ENCODE peak calls at places on chromosomes 2 and 18, in nine cellular contexts. L is iris pigment epithelial cell, R is NCI-H345, T is chondrocyte, H is NCI-H460, J is heart left ventricle, F is Ammon's horn, A is heart right ventricle, Y is NCI-H446 treated with DMSO at 0.1 percent for 48 hours. D is an unnamed sample.

GRCh38 chr2:43948370-43948769 is 47.4 kb downstream of the LRPPRC start:
- DNase-seq in L (peak), J (no peak), R (no peak), H (no peak), F (no peak), T (no peak), Y (no peak), A (no peak), D (no peak)

GRCh38 chr2:84417453-84417852 is 41.6 kb downstream of the SUCLG1 start:
- DNase-seq in F (no peak), T (no peak), R (no peak), J (no peak), Y (no peak), A (no peak), L (peak), H (no peak), D (no peak)

GRCh38 chr2:72144746-72145657 is 2.7 kb downstream of the CYP26B1 start:
- DNase-seq in L (peak), Y (peak), F (peak), J (peak), T (no peak), A (peak), H (peak), R (no peak), D (peak)

GRCh38 chr2:45782436-45782835 is 131.0 kb downstream of the PRKCE start:
- DNase-seq in J (no peak), T (no peak), R (no peak), Y (no peak), F (no peak), H (no peak), A (no peak), L (no peak), D (no peak)

GRCh38 chr2:23589220-23589647 is 204.3 kb downstream of the KLHL29 start:
- DNase-seq in T (peak), L (no peak), Y (no peak), H (no peak), A (no peak), R (no peak), F (no peak), J (no peak), D (no peak)

GRCh38 chr2:13035866-13036265 is 319.1 kb downstream of the TRIB2 start:
- DNase-seq in J (no peak), F (no peak), L (no peak), R (no peak), A (no peak), T (no peak), Y (no peak), H (no peak), D (no peak)

GRCh38 chr18:57444301-57444759 is 9.2 kb downstream of the ONECUT2 start:
- DNase-seq in L (no peak), H (no peak), Y (no peak), R (no peak), A (no peak), J (no peak), T (no peak), F (no peak), D (no peak)

GRCh38 chr2:188956290-188956689 is 17.9 kb upstream of the COL3A1 start:
- DNase-seq in F (no peak), H (no peak), L (no peak), R (no peak), T (no peak), Y (no peak), A (no peak), J (no peak), D (no peak)

GRCh38 chr2:174914894-174915760 is 90.1 kb downstream of the CHN1 start:
- DNase-seq in Y (peak), R (peak), L (no peak), H (no peak), T (no peak), J (peak), A (peak), F (peak), D (peak)

GRCh38 chr18:44546954-44547353 is 133.7 kb upstream of the SETBP1 start:
- DNase-seq in H (no peak), L (no peak), J (no peak), F (no peak), A (no peak), R (no peak), T (no peak), Y (no peak), D (no peak)

GRCh38 chr18:24600076-24600654 is 139.7 kb downstream of the HRH4 start:
- DNase-seq in Y (peak), F (peak), H (peak), L (peak), J (no peak), T (no peak), R (peak), A (no peak), D (peak)

GRCh38 chr2:62038980-62039771 is 133.7 kb downstream of the COMMD1 start:
- DNase-seq in F (peak), H (no peak), R (no peak), L (peak), Y (no peak), T (no peak), A (no peak), J (no peak), D (no peak)

GRCh38 chr2:15745907-15746306 is 154.2 kb downstream of the DDX1 start:
- DNase-seq in F (no peak), Y (no peak), L (no peak), H (no peak), R (no peak), A (no peak), J (peak), T (no peak), D (no peak)

GRCh38 chr2:231052494-231053451 is 3.9 kb upstream of the PSMD1 start:
- DNase-seq in F (peak), J (peak), A (peak), Y (peak), H (peak), R (peak), L (peak), T (no peak), D (peak)

GRCh38 chr2:56123538-56123937 is 60.3 kb upstream of the CCDC85A start:
- DNase-seq in J (no peak), R (no peak), F (no peak), L (no peak), A (no peak), Y (no peak), H (no peak), T (no peak), D (no peak)

GRCh38 chr2:153098073-153098472 is 379.7 kb downstream of the ARL6IP6 start:
- DNase-seq in J (no peak), R (no peak), A (no peak), T (no peak), F (no peak), H (no peak), L (no peak), Y (no peak), D (no peak)

GRCh38 chr2:71064754-71065621 is 3.5 kb upstream of the NAGK start:
- DNase-seq in T (no peak), A (no peak), H (no peak), Y (no peak), R (no peak), F (peak), L (peak), J (no peak), D (no peak)

GRCh38 chr2:27221166-27221565 is 4.0 kb downstream of the CAD start:
- DNase-seq in L (no peak), Y (no peak), R (no peak), F (no peak), J (no peak), A (no peak), H (no peak), T (peak), D (no peak)

GRCh38 chr2:5148392-5149085 is 543.6 kb upstream of the SOX11 start:
- DNase-seq in H (no peak), R (no peak), T (no peak), L (no peak), A (no peak), Y (no peak), J (no peak), F (no peak), D (no peak)

GRCh38 chr2:241538838-241539615 is 19.5 kb upstream of the BOK start:
- DNase-seq in H (no peak), A (no peak), L (no peak), F (no peak), Y (no peak), R (no peak), J (no peak), T (peak), D (no peak)

GRCh38 chr2:67663776-67664175 is 266.6 kb downstream of the ETAA1 start:
- DNase-seq in Y (no peak), R (no peak), F (no peak), H (no peak), T (no peak), J (no peak), A (no peak), L (no peak), D (no peak)

GRCh38 chr18:61635901-61636528 is 256.8 kb downstream of the RNF152 start:
- DNase-seq in Y (peak), F (peak), T (no peak), J (peak), L (peak), A (peak), R (peak), H (peak), D (peak)

GRCh38 chr2:185780890-185781289 is 42.3 kb downstream of the FSIP2 start:
- DNase-seq in A (no peak), L (no peak), R (no peak), J (no peak), H (no peak), F (no peak), Y (peak), T (no peak), D (no peak)

GRCh38 chr2:241890524-241891235 is 21.2 kb downstream of the RTP5 start:
- DNase-seq in H (no peak), J (peak), A (no peak), Y (no peak), R (peak), T (no peak), L (no peak), F (no peak), D (peak)

GRCh38 chr2:1742680-1743395 is 1.5 kb downstream of the PXDN start:
- DNase-seq in R (no peak), F (peak), A (peak), T (peak), Y (no peak), J (peak), L (peak), H (peak), D (peak)

GRCh38 chr2:147910990-147911473 is 66.2 kb downstream of the ACVR2A start:
- DNase-seq in A (no peak), J (no peak), L (peak), Y (peak), H (peak), F (peak), T (no peak), R (peak), D (peak)

GRCh38 chr2:239223330-239224248 is 177.2 kb downstream of the HDAC4 start:
- DNase-seq in Y (no peak), H (no peak), A (no peak), R (no peak), T (peak), F (peak), L (peak), J (peak), D (no peak)

GRCh38 chr2:95670167-95670566 is 78.4 kb downstream of the TRIM43 start:
- DNase-seq in H (no peak), F (no peak), Y (no peak), T (no peak), J (no peak), R (no peak), A (no peak), L (peak), D (no peak)

GRCh38 chr18:62716679-62717058 is 1.3 kb downstream of the PHLPP1 start:
- DNase-seq in T (no peak), J (peak), H (no peak), A (peak), Y (no peak), F (peak), L (peak), R (peak), D (no peak)

GRCh38 chr18:27579364-27579763 is 394.3 kb upstream of the CHST9 start:
- DNase-seq in R (no peak), T (no peak), L (no peak), Y (no peak), H (no peak), J (no peak), A (no peak), F (no peak), D (no peak)

GRCh38 chr18:10230072-10230471 is 224.4 kb upstream of the APCDD1 start:
- DNase-seq in L (peak), H (peak), T (no peak), F (no peak), R (no peak), A (no peak), J (peak), Y (peak), D (no peak)

GRCh38 chr2:63662028-63662804 is 73.5 kb downstream of the MDH1 start:
- DNase-seq in L (peak), A (no peak), H (no peak), Y (no peak), J (no peak), R (no peak), F (no peak), T (no peak), D (no peak)

GRCh38 chr18:54209471-54210180 is 14.8 kb downstream of the MBD2 start:
- DNase-seq in H (no peak), L (peak), T (no peak), R (no peak), F (no peak), A (no peak), J (no peak), Y (no peak), D (no peak)